ENCODE peak calls at places on chromosomes 13 and 19, in seven cellular contexts. A is PC-3, X is neural crest cell, D is neural progenitor cell, E is NCI-H1092, C is fibroblast of lung, P is IMR-90. V is an unnamed sample.

GRCh38 chr19:17107546-17108452 is 32.2 kb downstream of the MYO9B start:
- DNase-seq in A (peak; percentile 99), X (no peak), D (no peak), E (peak; percentile 11), C (peak; percentile 96), P (peak; percentile 98), V (peak; percentile 100)

GRCh38 chr13:21074601-21075302 is 13.4 kb upstream of the LATS2 start:
- DNase-seq in A (no peak), X (no peak), D (no peak), E (no peak), C (no peak), P (no peak), V (no peak)

GRCh38 chr19:42528354-42529247 is at the start of gene CEACAM1:
- DNase-seq in A (peak; percentile 35), X (no peak), D (no peak), E (no peak), C (no peak), P (no peak), V (peak; percentile 79)

GRCh38 chr13:100532090-100532766 is 56.4 kb downstream of the GGACT start:
- DNase-seq in A (no peak), X (no peak), D (no peak), E (no peak), C (no peak), P (no peak), V (no peak)

GRCh38 chr19:51440846-51441409 is 17.3 kb downstream of the SIGLEC8 start:
- DNase-seq in A (peak; percentile 48), X (no peak), D (no peak), E (no peak), C (no peak), P (no peak), V (no peak)

GRCh38 chr13:39498471-39499114 is 104.4 kb downstream of the LHFPL6 start:
- DNase-seq in A (no peak), X (no peak), D (peak; percentile 67), E (no peak), C (no peak), P (no peak), V (no peak)

GRCh38 chr13:34300559-34300958 is 482.6 kb downstream of the RFC3 start:
- DNase-seq in A (no peak), X (no peak), D (no peak), E (no peak), C (peak; percentile 55), P (no peak), V (peak; percentile 22)

GRCh38 chr13:85266331-85266730 is 532.9 kb downstream of the SLITRK6 start:
- DNase-seq in A (peak; percentile 29), X (no peak), D (no peak), E (no peak), C (no peak), P (no peak), V (peak; percentile 72)

GRCh38 chr19:3129112-3129511 is 6.7 kb upstream of the GNA15 start:
- DNase-seq in A (peak; percentile 62), X (no peak), D (no peak), E (no peak), C (peak; percentile 45), P (peak; percentile 71), V (peak; percentile 70)

GRCh38 chr19:38809592-38810252 is 3.0 kb downstream of the LGALS4 start:
- DNase-seq in A (no peak), X (no peak), D (no peak), E (no peak), C (no peak), P (no peak), V (no peak)

GRCh38 chr19:41219924-41220567 is 1.0 kb downstream of the AXL start:
- DNase-seq in A (peak; percentile 27), X (no peak), D (peak; percentile 28), E (no peak), C (peak; percentile 72), P (peak; percentile 67), V (peak; percentile 16)

GRCh38 chr13:70088926-70089325 is 18.7 kb upstream of the ATXN8OS start:
- DNase-seq in A (no peak), X (no peak), D (no peak), E (no peak), C (no peak), P (no peak), V (no peak)

GRCh38 chr13:114049026-114049425 is 75.2 kb upstream of the C13orf46 start:
- DNase-seq in A (no peak), X (no peak), D (no peak), E (no peak), C (no peak), P (no peak), V (no peak)

V was measured in epithelial cell of esophagus.